ENCODE peak calls at places on chromosomes 4 and X, in eight cellular contexts. A is heart right ventricle, D is mesothelial cell of epicardium, G is lung, C is mucosa of descending colon, X is WTC11, F is psoas muscle, Y is left ventricle myocardium inferior. T is an unnamed sample.

GRCh38 chrX:31706456-31706855 is 634.6 kb upstream of the FTHL17 start:
- DNase-seq in A (no peak), Y (no peak), X (no peak), D (no peak), F (no peak), G (no peak), C (no peak), T (no peak)

GRCh38 chr4:54322817-54323417 is 93.8 kb downstream of the PDGFRA start:
- DNase-seq in G (peak; percentile 64), A (peak; percentile 69), X (peak; percentile 86), Y (peak; percentile 43), F (peak; percentile 35), D (peak; percentile 78), C (no peak), T (no peak)

GRCh38 chr4:3255611-3256186 is 6.7 kb downstream of the MSANTD1 start:
- DNase-seq in F (peak; percentile 10), C (no peak), X (peak; percentile 8), A (no peak), Y (peak; percentile 12), G (no peak), D (peak; percentile 33), T (peak; percentile 76)

GRCh38 chr4:628821-629635 is 3.7 kb downstream of the PDE6B start:
- DNase-seq in C (no peak), G (no peak), D (no peak), A (no peak), Y (no peak), X (peak; percentile 11), F (no peak), T (no peak)

GRCh38 chrX:135086197-135086854 is 34.0 kb downstream of the ETDB start:
- DNase-seq in X (no peak), Y (no peak), F (no peak), A (peak; percentile 16), D (no peak), C (no peak), G (no peak), T (peak; percentile 22)

GRCh38 chr4:157804986-157805385 is 367.8 kb downstream of the GASK1B start:
- DNase-seq in D (no peak), X (no peak), Y (no peak), A (no peak), F (no peak), G (no peak), C (no peak), T (no peak)

GRCh38 chr4:176778491-176778890 is 14.2 kb downstream of the VEGFC start:
- DNase-seq in F (peak; percentile 13), C (no peak), A (no peak), G (no peak), Y (no peak), D (no peak), X (no peak), T (no peak)

GRCh38 chr4:105895609-105896460 is 564 bp downstream of the NPNT start:
- DNase-seq in D (peak; percentile 56), G (peak; percentile 45), X (peak; percentile 54), C (peak; percentile 69), Y (peak; percentile 17), A (no peak), F (peak; percentile 34), T (peak; percentile 85)

GRCh38 chrX:106946449-106946848 is 26.2 kb downstream of the CLDN2 start:
- DNase-seq in D (no peak), X (no peak), A (no peak), F (no peak), G (no peak), Y (no peak), C (no peak), T (no peak)

GRCh38 chr4:185071412-185071811 is 53.1 kb downstream of the HELT start:
- DNase-seq in A (peak; percentile 7), X (no peak), G (no peak), C (no peak), F (no peak), Y (no peak), D (no peak), T (no peak)

GRCh38 chrX:103367502-103367901 is 8.8 kb upstream of the BEX3 start:
- DNase-seq in F (no peak), D (no peak), G (no peak), Y (no peak), A (no peak), X (no peak), C (no peak), T (no peak)

GRCh38 chr4:39706829-39707511 is 9.0 kb downstream of the UBE2K start:
- DNase-seq in A (no peak), D (no peak), G (no peak), C (no peak), X (no peak), Y (no peak), F (no peak), T (no peak)

GRCh38 chr4:39855909-39856512 is 121.7 kb downstream of the PDS5A start:
- DNase-seq in D (no peak), C (no peak), X (no peak), F (no peak), G (no peak), Y (no peak), A (no peak), T (no peak)

GRCh38 chrX:47568656-47569295 is 7.8 kb downstream of the ARAF start:
- DNase-seq in F (no peak), D (no peak), G (no peak), C (no peak), A (no peak), X (peak; percentile 39), Y (no peak), T (no peak)

GRCh38 chrX:43165343-43165920 is 387.5 kb upstream of the PPP1R2C start:
- DNase-seq in G (no peak), D (no peak), X (no peak), F (no peak), Y (no peak), A (no peak), C (no peak), T (no peak)

GRCh38 chr4:10917475-10918103 is 233.0 kb upstream of the CLNK start:
- DNase-seq in D (no peak), X (no peak), Y (no peak), G (no peak), F (no peak), C (no peak), A (no peak), T (no peak)

DNA sequence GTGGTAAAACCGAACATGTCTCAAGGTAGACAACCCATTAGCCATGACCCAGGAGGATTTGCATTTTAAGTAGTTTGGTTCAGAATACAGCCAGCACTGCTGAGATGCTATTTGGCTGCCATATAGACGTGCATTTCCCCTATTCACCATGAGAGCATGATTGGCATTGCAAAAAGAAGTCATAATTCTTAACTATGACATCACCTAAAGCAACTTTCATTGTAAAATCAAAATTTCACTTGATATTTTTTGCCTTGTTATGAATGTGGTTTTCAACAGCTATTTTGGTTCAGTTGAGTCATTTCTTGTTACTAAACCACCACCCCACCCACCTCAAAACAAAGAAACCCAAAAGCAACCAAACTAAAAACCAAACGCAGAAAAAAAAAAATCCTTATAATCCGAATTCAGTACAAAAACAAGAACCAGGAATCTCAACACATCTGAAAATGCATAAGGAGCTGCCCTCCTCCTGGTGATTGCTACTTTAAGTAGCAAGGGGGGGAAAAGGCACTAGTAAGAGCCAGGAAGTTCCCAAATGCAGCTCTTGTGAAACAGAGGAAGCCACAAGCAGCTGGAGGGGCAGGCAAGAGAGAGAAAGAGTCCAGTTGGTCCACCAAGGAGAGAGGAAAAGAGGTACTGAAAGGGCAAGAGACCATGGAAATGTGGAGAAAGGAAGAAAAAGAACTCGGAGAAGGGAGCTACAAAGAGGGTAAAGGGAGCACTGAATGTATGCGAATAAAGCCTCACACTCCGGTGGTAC is 3.1 kb downstream of the SLITRK4 start:
- DNase-seq in X (no peak), A (no peak), D (no peak), F (no peak), C (no peak), Y (no peak), G (no peak), T (no peak)
- TF ChIP-seq CTCF in X (no peak), A (no peak), D (no peak), F (no peak), C (no peak), Y (no peak), G (no peak), T (no peak)

GRCh38 chr4:87130985-87131753 is 89.2 kb downstream of the KLHL8 start:
- DNase-seq in Y (no peak), C (no peak), A (no peak), G (no peak), X (no peak), F (no peak), D (no peak), T (no peak)
- TF ChIP-seq CTCF in Y (no peak), C (no peak), A (no peak), G (no peak), X (no peak), F (no peak), D (no peak), T (no peak)

GRCh38 chr4:6763330-6763851 is 19.1 kb upstream of the KIAA0232 start:
- DNase-seq in X (no peak), A (no peak), D (no peak), F (no peak), G (no peak), Y (no peak), C (no peak), T (no peak)
- TF ChIP-seq CTCF in X (no peak), A (no peak), D (no peak), F (no peak), G (no peak), Y (no peak), C (no peak), T (no peak)

DNA sequence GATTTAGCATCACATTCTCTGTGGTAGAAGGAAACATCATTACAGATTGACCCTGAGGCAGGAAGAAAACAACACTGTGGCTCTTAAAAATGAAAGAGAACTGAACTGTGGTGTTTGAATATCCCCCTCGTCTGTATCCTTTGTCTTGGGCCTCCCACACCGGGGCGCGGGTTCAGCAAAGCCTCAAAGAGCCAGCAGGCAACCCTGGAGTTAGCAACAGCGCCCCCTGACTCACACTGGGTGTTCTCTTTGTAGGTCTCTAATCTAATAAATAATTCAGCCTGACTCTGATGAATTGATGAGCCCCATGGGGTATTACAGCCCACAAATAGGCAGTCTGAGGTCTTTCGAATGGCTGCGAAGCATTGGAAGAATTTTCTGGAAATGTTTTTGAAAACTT is 46.1 kb upstream of the CTSO start:
- DNase-seq in D (no peak), Y (no peak), X (peak; percentile 88), F (peak; percentile 37), G (no peak), A (peak; percentile 6), C (no peak), T (no peak)
- TF ChIP-seq CTCF in D (no peak), Y (peak; percentile 14), X (peak; percentile 51), F (no peak), G (no peak), A (no peak), C (no peak), T (no peak)

GRCh38 chr4:71441186-71442169 is 102.7 kb downstream of the SLC4A4 start:
- DNase-seq in X (no peak), G (no peak), Y (no peak), C (no peak), F (no peak), A (no peak), D (peak; percentile 52), T (no peak)
- TF ChIP-seq CTCF in X (no peak), G (no peak), Y (no peak), C (no peak), F (no peak), A (no peak), D (no peak), T (no peak)